ENCODE peak calls at places on chromosomes 16 and 17, in ten cellular contexts. E is CD8-positive, alpha-beta memory T cell; W is H9; N is spleen; S is effector memory CD4-positive, alpha-beta T cell; Z is cardiac muscle cell; P is testis; D is OCI-LY7; G is sigmoid colon; I is mesendoderm. H is an unnamed sample.
A peak's percentile ranks its signal among the peaks of the same experiment; 100 is the strongest.

GRCh38 chr17:71183083-71183697 is 937.6 kb upstream of the SOX9 start:
- DNase-seq in E (no peak), W (no peak), N (no peak), S (no peak), Z (no peak), P (no peak), D (no peak), G (no peak), I (no peak), H (no peak)

GRCh38 chr16:55569025-55569424 is 2.5 kb downstream of the CAPNS2 start:
- DNase-seq in E (no peak), W (no peak), N (no peak), S (no peak), Z (peak; percentile 77), P (no peak), D (no peak), G (peak; percentile 30), I (no peak), H (no peak)

GRCh38 chr16:1364510-1364909 is 12.8 kb downstream of the GNPTG start:
- DNase-seq in E (no peak), W (no peak), N (no peak), S (no peak), Z (no peak), P (no peak), D (no peak), G (no peak), I (no peak), H (peak; percentile 55)

GRCh38 chr17:56653877-56654276 is 60.4 kb downstream of the NOG start:
- DNase-seq in E (no peak), W (peak; percentile 86), N (no peak), S (peak; percentile 3), Z (peak; percentile 19), P (peak; percentile 27), D (peak; percentile 39), G (no peak), I (peak; percentile 78), H (no peak)

GRCh38 chr16:52597073-52597771 is 50.3 kb upstream of the TOX3 start:
- DNase-seq in E (no peak), W (no peak), N (no peak), S (no peak), Z (no peak), P (no peak), D (no peak), G (no peak), I (no peak), H (no peak)

GRCh38 chr17:927611-928461 is 51.7 kb downstream of the NXN start:
- DNase-seq in E (no peak), W (no peak), N (no peak), S (no peak), Z (peak; percentile 94), P (peak; percentile 49), D (no peak), G (peak; percentile 82), I (peak; percentile 94), H (no peak)

GRCh38 chr17:82938486-82939212 is 98.8 kb upstream of the ZNF750 start:
- DNase-seq in E (no peak), W (no peak), N (peak; percentile 38), S (no peak), Z (no peak), P (no peak), D (no peak), G (peak; percentile 52), I (no peak), H (peak; percentile 41)

GRCh38 chr17:70608193-70608592 is 438.9 kb downstream of the KCNJ2 start:
- DNase-seq in E (no peak), W (no peak), N (no peak), S (no peak), Z (no peak), P (no peak), D (no peak), G (no peak), I (peak; percentile 22), H (no peak)

GRCh38 chr17:42276359-42276608 is at the start of gene STAT5B:
- DNase-seq in E (peak; percentile 56), W (peak; percentile 66), N (peak; percentile 95), S (peak; percentile 51), Z (peak; percentile 71), P (peak; percentile 75), D (peak; percentile 89), G (peak; percentile 85), I (peak; percentile 73), H (peak; percentile 92)

GRCh38 chr17:78416311-78416711 is 37.9 kb downstream of the PGS1 start:
- DNase-seq in E (no peak), W (no peak), N (no peak), S (no peak), Z (peak; percentile 58), P (no peak), D (no peak), G (no peak), I (no peak), H (peak; percentile 68)

GRCh38 chr16:49767414-49767813 is 88.5 kb downstream of the ZNF423 start:
- DNase-seq in E (no peak), W (no peak), N (no peak), S (no peak), Z (no peak), P (no peak), D (no peak), G (no peak), I (peak; percentile 22), H (no peak)

GRCh38 chr17:57626520-57627210 is 118.4 kb downstream of the CCDC182 start:
- DNase-seq in E (no peak), W (no peak), N (peak; percentile 50), S (no peak), Z (no peak), P (no peak), D (no peak), G (no peak), I (no peak), H (no peak)

GRCh38 chr16:20538181-20538580 is 38.0 kb downstream of the ACSM2B start:
- DNase-seq in E (no peak), W (no peak), N (no peak), S (no peak), Z (no peak), P (no peak), D (no peak), G (no peak), I (no peak), H (no peak)

GRCh38 chr17:62941358-62941991 is 24.6 kb upstream of the TANC2 start:
- DNase-seq in E (no peak), W (no peak), N (no peak), S (no peak), Z (no peak), P (no peak), D (no peak), G (no peak), I (no peak), H (no peak)

GRCh38 chr16:81646561-81646960 is 132.5 kb upstream of the PLCG2 start:
- DNase-seq in E (no peak), W (no peak), N (no peak), S (no peak), Z (no peak), P (no peak), D (no peak), G (no peak), I (no peak), H (no peak)

GRCh38 chr17:33390479-33391027 is 97.5 kb upstream of the ASIC2 start:
- DNase-seq in E (no peak), W (no peak), N (no peak), S (no peak), Z (peak; percentile 55), P (no peak), D (no peak), G (no peak), I (peak; percentile 35), H (no peak)

GRCh38 chr17:49089094-49089493 is 43.5 kb upstream of the B4GALNT2 start:
- DNase-seq in E (no peak), W (no peak), N (no peak), S (no peak), Z (no peak), P (no peak), D (no peak), G (no peak), I (no peak), H (no peak)

GRCh38 chr16:35748621-35749252 is 2289.3 kb downstream of the TP53TG3F start:
- DNase-seq in E (no peak), W (no peak), N (no peak), S (no peak), Z (no peak), P (no peak), D (no peak), G (no peak), I (no peak), H (no peak)

GRCh38 chr17:68566145-68566738 is 34.9 kb downstream of the FAM20A start:
- DNase-seq in E (no peak), W (no peak), N (no peak), S (no peak), Z (no peak), P (no peak), D (no peak), G (no peak), I (no peak), H (no peak)

GRCh38 chr16:58628845-58629680 is 563 bp downstream of the CNOT1 start:
- DNase-seq in E (peak; percentile 51), W (peak; percentile 32), N (peak; percentile 94), S (peak; percentile 55), Z (peak; percentile 11), P (peak; percentile 79), D (peak; percentile 77), G (peak; percentile 78), I (peak; percentile 54), H (peak; percentile 71)

GRCh38 chr16:81366316-81366932 is 51.7 kb downstream of the GAN start:
- DNase-seq in E (no peak), W (no peak), N (no peak), S (no peak), Z (peak; percentile 70), P (no peak), D (peak; percentile 70), G (no peak), I (peak; percentile 34), H (no peak)

GRCh38 chr17:81110488-81111040 is 54.7 kb upstream of the PVALEF start:
- DNase-seq in E (no peak), W (no peak), N (no peak), S (no peak), Z (no peak), P (no peak), D (no peak), G (no peak), I (no peak), H (no peak)
- H3K4me1 ChIP-seq in E (no peaks in the 10 kb centered on the region), W (no peaks in the 10 kb centered on the region), N (peaks cover 5% of the 10 kb centered on the region), S (no peaks in the 10 kb centered on the region), Z (peaks cover 11% of the 10 kb centered on the region), P (no peaks in the 10 kb centered on the region), D (peaks cover 5% of the 10 kb centered on the region), G (no peaks in the 10 kb centered on the region), I (no peaks in the 10 kb centered on the region), H (no peaks in the 10 kb centered on the region)

GRCh38 chr16:57477531-57478202 is 8.6 kb downstream of the DOK4 start:
- DNase-seq in E (no peak), W (no peak), N (peak; percentile 58), S (no peak), Z (no peak), P (no peak), D (no peak), G (no peak), I (peak; percentile 64), H (no peak)
- H3K4me1 ChIP-seq in E (peaks cover 16% of the 10 kb centered on the region), W (peaks cover 7% of the 10 kb centered on the region), N (peaks cover 42% of the 10 kb centered on the region), S (peaks cover 10% of the 10 kb centered on the region), Z (peaks cover 79% of the 10 kb centered on the region), P (peaks cover 27% of the 10 kb centered on the region), D (peaks cover 24% of the 10 kb centered on the region), G (no peaks in the 10 kb centered on the region), I (peaks cover 8% of the 10 kb centered on the region), H (peaks cover 22% of the 10 kb centered on the region)

GRCh38 chr17:40101367-40102210 is 1.2 kb upstream of the NR1D1 start:
- DNase-seq in E (no peak), W (no peak), N (no peak), S (no peak), Z (no peak), P (no peak), D (no peak), G (peak; percentile 64), I (no peak), H (no peak)
- H3K4me1 ChIP-seq in E (peaks cover 88% of the 10 kb centered on the region), W (peaks cover 13% of the 10 kb centered on the region), N (peaks cover 46% of the 10 kb centered on the region), S (peaks cover 88% of the 10 kb centered on the region), Z (peaks cover 29% of the 10 kb centered on the region), P (peaks cover 76% of the 10 kb centered on the region), D (peaks cover 43% of the 10 kb centered on the region), G (no peaks in the 10 kb centered on the region), I (peaks cover 14% of the 10 kb centered on the region), H (peaks cover 42% of the 10 kb centered on the region)

GRCh38 chr17:46154151-46154816 is 38.9 kb downstream of the KANSL1 start:
- DNase-seq in E (no peak), W (no peak), N (no peak), S (no peak), Z (no peak), P (no peak), D (peak; percentile 46), G (no peak), I (no peak), H (no peak)
- H3K4me1 ChIP-seq in E (peaks cover 97% of the 10 kb centered on the region), W (peaks cover 10% of the 10 kb centered on the region), N (peaks cover 99% of the 10 kb centered on the region), S (peaks cover 62% of the 10 kb centered on the region), Z (peaks cover 64% of the 10 kb centered on the region), P (peaks cover 58% of the 10 kb centered on the region), D (peaks cover 98% of the 10 kb centered on the region), G (no peaks in the 10 kb centered on the region), I (peaks cover 9% of the 10 kb centered on the region), H (peaks cover 14% of the 10 kb centered on the region)

H was measured in right cardiac atrium.